ENCODE peak calls at places on chromosomes 5 and 9, in eight cellular contexts. One of them, this sample, is unnamed. For H3K27me3, the result is how much of the 10 kb centered on the place peaks cover.

GRCh38 chr5:158451203-158451982 is 592.4 kb upstream of the CLINT1 start:
- DNase-seq in endothelial cell of umbilical vein: no peak
- DNase-seq in CD4-positive, alpha-beta T cell: no peak
- DNase-seq in heart left ventricle: peak
- DNase-seq in psoas muscle: peak
- DNase-seq in transverse colon: peak
- DNase-seq in neuronal stem cell: no peak
- DNase-seq in CD8-positive, alpha-beta memory T cell: no peak
- DNase-seq in this sample: no peak

GRCh38 chr5:171589461-171589860 is 170.0 kb downstream of the FGF18 start:
- DNase-seq in endothelial cell of umbilical vein: no peak
- DNase-seq in CD4-positive, alpha-beta T cell: no peak
- DNase-seq in heart left ventricle: no peak
- DNase-seq in psoas muscle: no peak
- DNase-seq in CD8-positive, alpha-beta memory T cell: no peak
- DNase-seq in transverse colon: no peak
- DNase-seq in neuronal stem cell: no peak
- DNase-seq in this sample: no peak

GRCh38 chr5:173053041-173053440 is 3.1 kb upstream of the CREBRF start:
- DNase-seq in psoas muscle: no peak
- DNase-seq in neuronal stem cell: no peak
- DNase-seq in CD8-positive, alpha-beta memory T cell: no peak
- DNase-seq in transverse colon: no peak
- DNase-seq in endothelial cell of umbilical vein: peak
- DNase-seq in CD4-positive, alpha-beta T cell: no peak
- DNase-seq in heart left ventricle: no peak
- DNase-seq in this sample: no peak

GRCh38 chr9:32350682-32351081 is 33.8 kb upstream of the ACO1 start:
- DNase-seq in psoas muscle: no peak
- DNase-seq in CD8-positive, alpha-beta memory T cell: no peak
- DNase-seq in transverse colon: no peak
- DNase-seq in neuronal stem cell: no peak
- DNase-seq in endothelial cell of umbilical vein: peak
- DNase-seq in CD4-positive, alpha-beta T cell: no peak
- DNase-seq in heart left ventricle: no peak
- DNase-seq in this sample: no peak

GRCh38 chr9:136488247-136489214 is 5.7 kb upstream of the SEC16A start:
- DNase-seq in transverse colon: peak
- DNase-seq in neuronal stem cell: peak
- DNase-seq in CD4-positive, alpha-beta T cell: peak
- DNase-seq in psoas muscle: peak
- DNase-seq in CD8-positive, alpha-beta memory T cell: peak
- DNase-seq in heart left ventricle: peak
- DNase-seq in endothelial cell of umbilical vein: peak
- DNase-seq in this sample: peak

GRCh38 chr9:129606161-129607025 is 14.5 kb downstream of the C9orf50 start:
- DNase-seq in transverse colon: no peak
- DNase-seq in CD4-positive, alpha-beta T cell: no peak
- DNase-seq in neuronal stem cell: no peak
- DNase-seq in endothelial cell of umbilical vein: no peak
- DNase-seq in CD8-positive, alpha-beta memory T cell: no peak
- DNase-seq in heart left ventricle: peak
- DNase-seq in psoas muscle: no peak
- DNase-seq in this sample: no peak

GRCh38 chr5:148760945-148761638 is 65.3 kb upstream of the ADRB2 start:
- DNase-seq in transverse colon: no peak
- DNase-seq in CD8-positive, alpha-beta memory T cell: no peak
- DNase-seq in neuronal stem cell: no peak
- DNase-seq in CD4-positive, alpha-beta T cell: no peak
- DNase-seq in psoas muscle: no peak
- DNase-seq in endothelial cell of umbilical vein: no peak
- DNase-seq in heart left ventricle: no peak
- DNase-seq in this sample: no peak

GRCh38 chr5:136749016-136749415 is 383.7 kb upstream of the TRPC7 start:
- DNase-seq in CD4-positive, alpha-beta T cell: no peak
- DNase-seq in transverse colon: no peak
- DNase-seq in endothelial cell of umbilical vein: no peak
- DNase-seq in neuronal stem cell: no peak
- DNase-seq in CD8-positive, alpha-beta memory T cell: no peak
- DNase-seq in psoas muscle: no peak
- DNase-seq in heart left ventricle: no peak
- DNase-seq in this sample: no peak

GRCh38 chr5:59485629-59486439 is 407.7 kb downstream of the PDE4D start:
- DNase-seq in endothelial cell of umbilical vein: peak
- DNase-seq in heart left ventricle: no peak
- DNase-seq in transverse colon: no peak
- DNase-seq in CD8-positive, alpha-beta memory T cell: no peak
- DNase-seq in neuronal stem cell: no peak
- DNase-seq in CD4-positive, alpha-beta T cell: no peak
- DNase-seq in psoas muscle: no peak
- DNase-seq in this sample: no peak

GRCh38 chr9:76926324-76926731 is 20.4 kb upstream of the PRUNE2 start:
- DNase-seq in psoas muscle: no peak
- DNase-seq in neuronal stem cell: no peak
- DNase-seq in CD8-positive, alpha-beta memory T cell: no peak
- DNase-seq in heart left ventricle: no peak
- DNase-seq in endothelial cell of umbilical vein: no peak
- DNase-seq in CD4-positive, alpha-beta T cell: no peak
- DNase-seq in transverse colon: no peak
- DNase-seq in this sample: no peak

GRCh38 chr5:106417163-106417562 is 1253.6 kb downstream of the EFNA5 start:
- DNase-seq in psoas muscle: no peak
- DNase-seq in transverse colon: no peak
- DNase-seq in heart left ventricle: no peak
- DNase-seq in CD4-positive, alpha-beta T cell: no peak
- DNase-seq in CD8-positive, alpha-beta memory T cell: no peak
- DNase-seq in endothelial cell of umbilical vein: no peak
- DNase-seq in neuronal stem cell: no peak
- DNase-seq in this sample: no peak

GRCh38 chr9:107732781-107733529 is 243.4 kb upstream of the KLF4 start:
- DNase-seq in transverse colon: no peak
- DNase-seq in psoas muscle: peak
- DNase-seq in CD4-positive, alpha-beta T cell: no peak
- DNase-seq in neuronal stem cell: no peak
- DNase-seq in endothelial cell of umbilical vein: peak
- DNase-seq in CD8-positive, alpha-beta memory T cell: no peak
- DNase-seq in heart left ventricle: no peak
- DNase-seq in this sample: no peak

GRCh38 chr5:179065703-179066102 is 5.5 kb downstream of the ZNF354C start:
- DNase-seq in CD4-positive, alpha-beta T cell: no peak
- DNase-seq in heart left ventricle: no peak
- DNase-seq in endothelial cell of umbilical vein: no peak
- DNase-seq in transverse colon: no peak
- DNase-seq in CD8-positive, alpha-beta memory T cell: no peak
- DNase-seq in psoas muscle: no peak
- DNase-seq in neuronal stem cell: no peak
- DNase-seq in this sample: no peak

GRCh38 chr9:108673386-108673785 is 182.4 kb downstream of the ACTL7B start:
- DNase-seq in transverse colon: no peak
- DNase-seq in psoas muscle: no peak
- DNase-seq in CD8-positive, alpha-beta memory T cell: no peak
- DNase-seq in CD4-positive, alpha-beta T cell: no peak
- DNase-seq in heart left ventricle: no peak
- DNase-seq in endothelial cell of umbilical vein: no peak
- DNase-seq in neuronal stem cell: no peak
- DNase-seq in this sample: no peak

GRCh38 chr9:132519033-132519432 is 63.4 kb upstream of the BARHL1 start:
- DNase-seq in psoas muscle: no peak
- DNase-seq in heart left ventricle: no peak
- DNase-seq in CD4-positive, alpha-beta T cell: no peak
- DNase-seq in transverse colon: no peak
- DNase-seq in CD8-positive, alpha-beta memory T cell: no peak
- DNase-seq in neuronal stem cell: no peak
- DNase-seq in endothelial cell of umbilical vein: no peak
- DNase-seq in this sample: no peak

GRCh38 chr9:132518151-132518550 is 64.3 kb upstream of the BARHL1 start:
- DNase-seq in CD4-positive, alpha-beta T cell: no peak
- DNase-seq in CD8-positive, alpha-beta memory T cell: no peak
- DNase-seq in heart left ventricle: no peak
- DNase-seq in psoas muscle: no peak
- DNase-seq in transverse colon: no peak
- DNase-seq in neuronal stem cell: no peak
- DNase-seq in endothelial cell of umbilical vein: no peak
- DNase-seq in this sample: no peak

GRCh38 chr9:132520612-132521011 is 61.8 kb upstream of the BARHL1 start:
- DNase-seq in CD4-positive, alpha-beta T cell: no peak
- DNase-seq in psoas muscle: no peak
- DNase-seq in CD8-positive, alpha-beta memory T cell: no peak
- DNase-seq in endothelial cell of umbilical vein: no peak
- DNase-seq in transverse colon: no peak
- DNase-seq in heart left ventricle: no peak
- DNase-seq in neuronal stem cell: no peak
- DNase-seq in this sample: no peak

GRCh38 chr9:132516911-132517310 is 65.5 kb upstream of the BARHL1 start:
- DNase-seq in neuronal stem cell: no peak
- DNase-seq in transverse colon: no peak
- DNase-seq in heart left ventricle: no peak
- DNase-seq in endothelial cell of umbilical vein: no peak
- DNase-seq in psoas muscle: no peak
- DNase-seq in CD8-positive, alpha-beta memory T cell: no peak
- DNase-seq in CD4-positive, alpha-beta T cell: no peak
- DNase-seq in this sample: no peak

GRCh38 chr9:132518626-132519025 is 63.8 kb upstream of the BARHL1 start:
- DNase-seq in neuronal stem cell: no peak
- DNase-seq in CD4-positive, alpha-beta T cell: no peak
- DNase-seq in endothelial cell of umbilical vein: no peak
- DNase-seq in CD8-positive, alpha-beta memory T cell: no peak
- DNase-seq in psoas muscle: no peak
- DNase-seq in transverse colon: no peak
- DNase-seq in heart left ventricle: no peak
- DNase-seq in this sample: no peak
- H3K27me3 ChIP-seq in neuronal stem cell: under half
- H3K27me3 ChIP-seq in CD4-positive, alpha-beta T cell: under half
- H3K27me3 ChIP-seq in endothelial cell of umbilical vein: under half
- H3K27me3 ChIP-seq in CD8-positive, alpha-beta memory T cell: under half
- H3K27me3 ChIP-seq in psoas muscle: under half
- H3K27me3 ChIP-seq in transverse colon: under half
- H3K27me3 ChIP-seq in heart left ventricle: under half
- H3K27me3 ChIP-seq in this sample: under half

DNA sequence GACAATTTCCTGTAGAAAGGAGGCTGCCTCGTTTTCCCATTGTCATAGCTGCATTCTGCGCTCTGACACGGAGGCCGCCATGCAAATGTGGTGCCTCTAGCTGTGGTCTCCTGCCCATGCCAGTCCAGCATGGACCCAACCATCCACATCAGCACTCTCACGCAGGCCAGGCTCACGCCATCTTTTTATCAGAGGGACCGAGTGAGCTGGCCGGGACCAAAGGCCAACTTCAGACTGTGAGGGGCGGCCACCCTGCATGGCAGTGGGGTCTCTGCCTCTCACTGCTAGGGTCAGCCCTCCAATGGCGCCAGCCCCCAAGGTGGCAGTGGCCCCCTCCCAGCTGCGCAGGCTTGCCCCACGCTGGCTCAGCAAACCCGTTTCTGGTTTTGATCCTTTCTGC is 131.9 kb upstream of the LMX1B start:
- DNase-seq in heart left ventricle: no peak
- DNase-seq in transverse colon: no peak
- DNase-seq in CD4-positive, alpha-beta T cell: no peak
- DNase-seq in CD8-positive, alpha-beta memory T cell: no peak
- DNase-seq in endothelial cell of umbilical vein: no peak
- DNase-seq in neuronal stem cell: no peak
- DNase-seq in psoas muscle: no peak
- DNase-seq in this sample: no peak
- H3K27me3 ChIP-seq in heart left ventricle: under half
- H3K27me3 ChIP-seq in transverse colon: under half
- H3K27me3 ChIP-seq in CD4-positive, alpha-beta T cell: under half
- H3K27me3 ChIP-seq in CD8-positive, alpha-beta memory T cell: under half
- H3K27me3 ChIP-seq in endothelial cell of umbilical vein: under half
- H3K27me3 ChIP-seq in neuronal stem cell: under half
- H3K27me3 ChIP-seq in psoas muscle: under half
- H3K27me3 ChIP-seq in this sample: under half

DNA sequence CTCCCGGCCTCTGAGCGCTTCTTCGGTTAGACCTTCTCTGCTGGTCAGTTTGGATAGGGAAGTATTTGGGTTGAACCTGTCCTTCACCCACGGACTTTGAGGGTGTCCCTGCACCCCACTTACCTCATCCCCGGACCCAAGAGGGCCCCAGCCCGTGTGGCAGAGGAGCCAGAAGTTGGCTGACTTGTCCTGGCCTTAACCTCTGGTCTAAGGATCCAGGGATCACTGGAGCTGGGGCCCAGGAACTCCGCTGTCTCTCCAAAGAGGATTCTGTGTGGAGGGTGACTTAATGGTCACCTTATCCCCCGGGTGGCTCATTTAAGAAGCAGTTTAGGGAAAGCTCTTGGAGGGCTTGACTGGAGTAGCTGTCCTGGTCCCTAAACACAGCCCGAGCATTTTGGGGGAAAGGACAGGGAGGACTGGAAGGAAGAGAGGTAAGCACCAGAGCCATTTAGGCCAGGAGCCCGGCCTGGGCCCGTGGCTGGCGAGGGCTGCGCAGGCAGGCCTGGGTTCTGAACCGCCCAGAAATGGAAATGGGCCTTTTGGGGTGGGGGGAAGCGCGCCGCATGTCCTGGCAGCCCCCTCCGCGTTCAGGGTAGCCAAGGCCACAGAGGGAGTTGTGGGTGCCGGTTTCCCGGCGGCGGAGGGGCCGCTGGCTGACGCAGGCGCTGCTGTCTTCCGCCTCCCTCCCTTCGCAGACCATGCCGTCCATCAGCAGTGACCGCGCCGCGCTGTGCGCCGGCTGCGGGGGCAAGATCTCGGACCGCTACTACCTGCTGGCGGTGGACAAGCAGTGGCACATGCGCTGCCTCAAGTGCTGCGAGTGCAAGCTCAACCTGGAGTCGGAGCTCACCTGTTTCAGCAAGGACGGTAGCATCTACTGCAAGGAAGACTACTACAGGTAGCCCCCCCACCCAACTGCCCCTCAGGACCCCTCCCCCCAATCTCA is 2.0 kb downstream of the LHX2 start:
- DNase-seq in psoas muscle: no peak
- DNase-seq in endothelial cell of umbilical vein: no peak
- DNase-seq in CD8-positive, alpha-beta memory T cell: no peak
- DNase-seq in neuronal stem cell: no peak
- DNase-seq in heart left ventricle: no peak
- DNase-seq in transverse colon: no peak
- DNase-seq in CD4-positive, alpha-beta T cell: no peak
- DNase-seq in this sample: no peak
- H3K27me3 ChIP-seq in psoas muscle: half or more
- H3K27me3 ChIP-seq in endothelial cell of umbilical vein: half or more
- H3K27me3 ChIP-seq in CD8-positive, alpha-beta memory T cell: half or more
- H3K27me3 ChIP-seq in neuronal stem cell: under half
- H3K27me3 ChIP-seq in heart left ventricle: half or more
- H3K27me3 ChIP-seq in transverse colon: half or more
- H3K27me3 ChIP-seq in CD4-positive, alpha-beta T cell: half or more
- H3K27me3 ChIP-seq in this sample: under half

DNA sequence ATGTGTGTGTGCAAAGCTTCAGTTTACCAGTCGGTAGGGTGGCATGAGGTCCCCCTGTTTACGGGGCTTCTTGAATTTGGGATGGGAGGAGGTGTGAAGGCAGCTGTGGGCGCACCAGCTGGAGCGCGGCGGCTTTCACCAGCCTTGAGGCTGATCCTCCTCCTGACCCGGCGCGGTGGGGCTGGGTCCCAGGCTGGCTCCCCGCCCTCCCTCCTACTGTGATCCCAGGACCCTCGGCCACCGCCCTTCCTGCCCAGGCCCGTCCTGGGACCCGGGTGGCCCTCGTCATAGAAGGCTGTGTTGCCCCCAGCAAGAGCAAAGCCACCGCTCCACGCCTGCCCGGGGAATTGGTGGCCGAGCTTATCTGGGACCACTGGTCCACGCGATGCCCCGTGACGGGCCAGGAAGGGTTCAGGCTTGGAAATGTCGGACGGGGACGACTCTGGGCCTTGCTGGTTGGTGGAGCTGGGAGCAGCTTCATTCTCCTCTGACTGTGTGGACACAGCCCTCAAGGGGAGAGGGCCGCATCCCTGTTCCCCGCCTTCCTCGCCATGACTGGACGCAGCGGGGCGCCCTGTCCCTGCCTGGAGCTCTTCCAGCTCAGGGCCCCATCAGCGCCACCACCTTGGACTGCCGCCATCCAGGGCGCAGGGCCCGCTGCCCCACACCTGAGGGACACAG is 271.1 kb upstream of the IRX1 start:
- DNase-seq in endothelial cell of umbilical vein: no peak
- DNase-seq in CD8-positive, alpha-beta memory T cell: no peak
- DNase-seq in CD4-positive, alpha-beta T cell: no peak
- DNase-seq in transverse colon: no peak
- DNase-seq in neuronal stem cell: no peak
- DNase-seq in psoas muscle: no peak
- DNase-seq in heart left ventricle: no peak
- DNase-seq in this sample: no peak
- H3K27me3 ChIP-seq in endothelial cell of umbilical vein: under half
- H3K27me3 ChIP-seq in CD8-positive, alpha-beta memory T cell: under half
- H3K27me3 ChIP-seq in CD4-positive, alpha-beta T cell: under half
- H3K27me3 ChIP-seq in transverse colon: under half
- H3K27me3 ChIP-seq in neuronal stem cell: under half
- H3K27me3 ChIP-seq in psoas muscle: under half
- H3K27me3 ChIP-seq in heart left ventricle: under half
- H3K27me3 ChIP-seq in this sample: under half